ENCODE peak calls at places on chromosomes 13 and 19, in ten cellular contexts. J is HCT116; P is CD4-positive, alpha-beta memory T cell; X is keratinocyte; E is psoas muscle; N is A673; R is DND-41; S is AG04450; M is iPS DF 6.9; W is astrocyte. A is an unnamed sample. For H3K27me3, the result is how much of the 10 kb centered on the place peaks cover.

GRCh38 chr19:32566246-32566830 is 14.7 kb upstream of the PDCD5 start:
- DNase-seq in S (no peak), R (no peak), X (no peak), J (no peak), W (no peak), M (no peak), E (no peak), P (no peak), N (no peak), A (no peak)

GRCh38 chr19:9306443-9306842 is 3.2 kb downstream of the ZNF699 start:
- DNase-seq in P (no peak), N (no peak), R (no peak), E (no peak), S (peak), X (no peak), M (no peak), J (no peak), W (peak), A (no peak)

GRCh38 chr13:94967183-94968039 is 255.1 kb upstream of the SOX21 start:
- DNase-seq in E (no peak), N (peak), P (no peak), J (no peak), W (no peak), M (no peak), S (no peak), X (no peak), R (no peak), A (peak)

GRCh38 chr13:113857531-113858195 is 6.2 kb downstream of the GAS6 start:
- DNase-seq in X (no peak), M (no peak), P (no peak), E (no peak), S (no peak), W (no peak), R (no peak), J (no peak), N (no peak), A (peak)

GRCh38 chr13:39961036-39961435 is 305.6 kb downstream of the COG6 start:
- DNase-seq in E (no peak), R (no peak), X (no peak), W (no peak), N (no peak), J (no peak), M (no peak), P (no peak), S (no peak), A (no peak)

GRCh38 chr13:40668335-40668734 is 1.9 kb upstream of the FOXO1 start:
- DNase-seq in P (peak), S (no peak), M (no peak), E (peak), J (no peak), X (no peak), W (no peak), N (peak), R (peak), A (peak)

GRCh38 chr13:50989476-50989875 is 79.9 kb downstream of the RNASEH2B start:
- DNase-seq in S (no peak), P (no peak), X (no peak), M (no peak), R (no peak), J (no peak), N (no peak), E (peak), W (no peak), A (peak)

GRCh38 chr19:40799558-40800338 is 757 bp downstream of the EGLN2 start:
- DNase-seq in W (no peak), S (no peak), E (peak), J (no peak), X (no peak), R (no peak), N (no peak), P (no peak), M (no peak), A (no peak)

GRCh38 chr13:110390572-110390971 is 83.5 kb downstream of the COL4A2 start:
- DNase-seq in S (no peak), N (no peak), X (no peak), J (no peak), W (peak), E (no peak), M (no peak), R (no peak), P (no peak), A (no peak)

GRCh38 chr13:23572836-23573235 is 2.6 kb downstream of the TNFRSF19 start:
- DNase-seq in N (no peak), P (no peak), S (no peak), M (no peak), R (no peak), X (no peak), E (no peak), J (no peak), W (no peak), A (no peak)

GRCh38 chr19:3357731-3358391 is 8.5 kb upstream of the NFIC start:
- DNase-seq in P (no peak), M (no peak), R (no peak), X (no peak), N (no peak), E (no peak), J (no peak), W (no peak), S (no peak), A (peak)

GRCh38 chr13:60335531-60335930 is 61.5 kb upstream of the TDRD3 start:
- DNase-seq in R (no peak), S (no peak), M (no peak), W (peak), E (no peak), J (no peak), P (no peak), X (no peak), N (peak), A (no peak)

GRCh38 chr13:95182570-95183285 is 118.5 kb downstream of the ABCC4 start:
- DNase-seq in W (no peak), J (no peak), S (no peak), P (no peak), E (no peak), X (no peak), M (no peak), R (no peak), N (no peak), A (no peak)

GRCh38 chr13:93169980-93170379 is 56.6 kb upstream of the GPC6 start:
- DNase-seq in M (no peak), X (peak), P (no peak), J (no peak), W (peak), R (no peak), E (no peak), N (no peak), S (peak), A (no peak)

GRCh38 chr19:16113727-16114126 is 2.0 kb downstream of the RAB8A start:
- DNase-seq in N (peak), E (no peak), J (no peak), M (no peak), S (no peak), P (no peak), W (no peak), R (no peak), X (no peak), A (no peak)

GRCh38 chr13:55538424-55538823 is 1602.3 kb upstream of the PRR20A start:
- DNase-seq in X (no peak), P (no peak), W (no peak), E (no peak), N (no peak), R (no peak), S (no peak), J (no peak), M (no peak), A (no peak)

GRCh38 chr13:55528434-55528833 is 1612.3 kb upstream of the PRR20A start:
- DNase-seq in R (no peak), X (no peak), P (no peak), N (no peak), J (no peak), W (no peak), E (no peak), S (no peak), M (no peak), A (no peak)

DNA sequence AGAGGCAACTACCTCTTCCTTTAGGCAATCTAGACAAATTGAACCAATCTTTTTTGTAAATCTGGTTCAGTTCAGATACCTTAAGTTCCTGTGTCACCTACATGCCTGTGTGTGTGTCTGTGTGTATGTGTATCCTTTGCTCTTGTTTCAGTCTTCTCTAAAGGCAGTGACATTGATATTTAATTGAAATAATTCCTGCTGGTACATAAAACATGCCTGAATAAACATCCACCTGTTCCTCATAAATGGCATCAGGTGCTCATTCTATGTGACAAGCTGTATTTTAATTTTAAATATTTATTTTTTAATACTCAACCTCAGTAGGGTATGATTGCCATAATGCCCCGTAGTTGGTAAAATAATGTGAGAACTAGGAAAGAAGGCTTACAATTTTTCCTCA is 1606.4 kb upstream of the PRR20A start:
- DNase-seq in R (no peak), P (no peak), N (no peak), X (no peak), J (no peak), M (no peak), E (no peak), S (no peak), W (no peak), A (no peak)
- H3K4me3 ChIP-seq in R (no peak), P (no peak), N (no peak), X (no peak), J (no peak), M (no peak), E (no peak), S (no peak), W (no peak), A (no peak)

GRCh38 chr19:11423164-11423803 is 4.2 kb upstream of the RGL3 start:
- DNase-seq in P (no peak), J (no peak), N (no peak), E (no peak), M (no peak), R (no peak), S (no peak), X (no peak), W (no peak), A (peak)
- H3K27me3 ChIP-seq in P (under half), J (under half), N (under half), E (under half), M (under half), R (under half), S (half or more), X (half or more), W (under half), A (half or more)

GRCh38 chr19:48332662-48333466 is 7.5 kb downstream of the EMP3 start:
- DNase-seq in X (peak), N (peak), S (peak), W (peak), R (peak), E (peak), M (no peak), P (peak), J (peak), A (peak)

GRCh38 chr19:48330012-48330681 is 4.8 kb downstream of the EMP3 start:
- DNase-seq in M (no peak), N (no peak), E (peak), W (no peak), X (no peak), J (no peak), R (peak), P (peak), S (no peak), A (peak)

GRCh38 chr19:48325265-48325910 is at the start of gene EMP3:
- DNase-seq in J (peak), S (peak), P (peak), W (peak), X (no peak), R (peak), E (peak), M (no peak), N (peak), A (peak)

GRCh38 chr19:48332351-48332661 is 7.0 kb downstream of the EMP3 start:
- DNase-seq in S (no peak), R (no peak), X (no peak), J (no peak), E (no peak), P (no peak), W (no peak), N (no peak), M (no peak), A (no peak)

DNA sequence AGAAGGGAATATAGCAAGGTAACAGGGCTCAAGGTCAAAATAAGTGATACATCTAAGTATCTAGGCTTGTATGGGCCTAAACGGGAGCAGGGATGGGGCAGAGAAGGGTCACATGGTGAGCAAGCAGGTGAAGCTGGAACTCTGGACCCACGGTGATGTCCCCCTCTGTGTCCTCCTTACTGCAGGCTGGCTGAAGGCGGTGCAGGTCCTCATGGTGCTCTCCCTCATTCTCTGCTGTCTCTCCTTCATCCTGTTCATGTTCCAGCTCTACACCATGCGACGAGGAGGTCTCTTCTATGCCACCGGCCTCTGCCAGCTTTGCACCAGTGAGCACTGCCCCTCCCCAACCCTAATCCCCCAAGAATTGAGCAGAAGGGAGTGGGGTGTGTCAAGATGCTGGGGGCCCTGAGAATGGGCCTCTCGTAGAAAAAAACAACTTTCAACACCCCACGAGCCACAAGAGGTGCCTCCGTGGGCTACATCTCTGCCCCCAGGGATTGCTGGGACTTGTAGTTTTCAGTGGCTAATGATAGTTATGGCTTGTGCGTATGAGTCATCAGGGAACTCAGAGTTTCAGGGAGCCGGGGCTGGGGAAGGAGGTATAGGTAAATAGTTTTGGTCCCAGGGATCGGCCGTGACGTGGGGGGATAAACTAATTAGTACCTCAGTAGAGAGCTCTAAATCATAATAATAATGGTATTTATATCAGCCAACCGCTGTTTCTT is 4.0 kb downstream of the EMP3 start:
- DNase-seq in J (no peak), W (peak), R (peak), P (peak), N (peak), M (no peak), S (no peak), E (no peak), X (no peak), A (peak)
- H3K4me3 ChIP-seq in J (no peak), W (peak), R (no peak), P (peak), N (no peak), M (no peak), S (peak), E (peak), X (peak), A (peak)

DNA sequence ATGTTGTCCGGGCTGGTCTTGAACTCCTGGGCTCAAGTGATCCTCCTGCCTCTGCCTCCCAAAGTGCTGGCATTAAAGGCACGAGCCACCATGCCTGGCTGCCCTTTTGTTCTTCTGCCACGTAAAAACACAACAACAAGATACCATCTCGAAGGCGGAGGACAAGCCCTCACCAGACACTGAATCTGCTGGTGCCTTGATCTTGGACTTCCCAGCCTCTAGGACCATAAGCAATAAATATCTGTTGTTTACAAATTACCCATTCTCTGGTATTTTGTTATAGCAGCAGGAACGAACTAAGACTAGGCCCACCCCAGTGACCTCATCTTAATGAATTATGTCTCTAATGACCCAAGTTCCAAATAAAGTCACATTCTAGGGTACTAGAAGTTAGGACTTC is 128.4 kb upstream of the CACNA1A start:
- DNase-seq in X (no peak), N (no peak), S (no peak), E (no peak), R (no peak), W (no peak), M (no peak), P (no peak), J (no peak), A (no peak)
- H3K27me3 ChIP-seq in X (under half), N (under half), S (under half), E (under half), R (under half), W (under half), M (under half), P (under half), J (under half), A (under half)

GRCh38 chr19:57712222-57712621 is 3.2 kb upstream of the ZNF154 start:
- DNase-seq in J (no peak), R (no peak), N (no peak), S (no peak), W (no peak), E (no peak), M (no peak), P (no peak), X (no peak), A (no peak)

GRCh38 chr19:57708641-57709354 is at the start of gene ZNF154:
- DNase-seq in J (no peak), M (peak), P (peak), X (no peak), W (peak), N (peak), E (peak), S (peak), R (peak), A (peak)

GRCh38 chr19:57706346-57706745 is 2.7 kb downstream of the ZNF154 start:
- DNase-seq in W (no peak), X (no peak), P (no peak), J (no peak), E (no peak), R (no peak), N (no peak), S (no peak), M (no peak), A (no peak)

GRCh38 chr19:57709616-57710015 is 612 bp upstream of the ZNF154 start:
- DNase-seq in P (no peak), E (no peak), X (no peak), R (no peak), J (no peak), M (no peak), S (no peak), N (no peak), W (no peak), A (no peak)
- H3K4me3 ChIP-seq in P (peak), E (peak), X (no peak), R (no peak), J (no peak), M (no peak), S (peak), N (no peak), W (peak), A (peak)

GRCh38 chr19:13869324-13869723 is 7.6 kb upstream of the NANOS3 start:
- DNase-seq in P (no peak), J (no peak), S (no peak), M (no peak), N (no peak), X (no peak), W (no peak), R (no peak), E (no peak), A (peak)
- H3K27me3 ChIP-seq in P (under half), J (under half), S (under half), M (under half), N (under half), X (under half), W (under half), R (under half), E (under half), A (half or more)

GRCh38 chr19:291561-292280 is 518 bp upstream of the PLPP2 start:
- DNase-seq in R (no peak), N (peak), W (no peak), P (no peak), X (no peak), M (no peak), J (no peak), E (peak), S (no peak), A (peak)
- H3K4me3 ChIP-seq in R (no peak), N (no peak), W (no peak), P (no peak), X (no peak), M (no peak), J (peak), E (peak), S (no peak), A (no peak)

GRCh38 chr19:50821622-50822021 is 2.0 kb downstream of the KLK1 start:
- DNase-seq in P (no peak), M (no peak), R (no peak), E (peak), N (no peak), J (no peak), S (no peak), X (no peak), W (no peak), A (no peak)

GRCh38 chr19:50821248-50821612 is 2.4 kb downstream of the KLK1 start:
- DNase-seq in R (no peak), S (no peak), P (no peak), E (no peak), M (no peak), J (no peak), X (no peak), N (no peak), W (no peak), A (no peak)

GRCh38 chr19:50820549-50821247 is 2.9 kb downstream of the KLK1 start:
- DNase-seq in R (peak), X (no peak), E (peak), W (no peak), P (no peak), N (no peak), S (no peak), M (no peak), J (no peak), A (peak)

GRCh38 chr19:50823389-50824042 is at the start of gene KLK1:
- DNase-seq in W (no peak), R (no peak), E (no peak), M (no peak), X (no peak), J (no peak), N (no peak), P (no peak), S (no peak), A (peak)

DNA sequence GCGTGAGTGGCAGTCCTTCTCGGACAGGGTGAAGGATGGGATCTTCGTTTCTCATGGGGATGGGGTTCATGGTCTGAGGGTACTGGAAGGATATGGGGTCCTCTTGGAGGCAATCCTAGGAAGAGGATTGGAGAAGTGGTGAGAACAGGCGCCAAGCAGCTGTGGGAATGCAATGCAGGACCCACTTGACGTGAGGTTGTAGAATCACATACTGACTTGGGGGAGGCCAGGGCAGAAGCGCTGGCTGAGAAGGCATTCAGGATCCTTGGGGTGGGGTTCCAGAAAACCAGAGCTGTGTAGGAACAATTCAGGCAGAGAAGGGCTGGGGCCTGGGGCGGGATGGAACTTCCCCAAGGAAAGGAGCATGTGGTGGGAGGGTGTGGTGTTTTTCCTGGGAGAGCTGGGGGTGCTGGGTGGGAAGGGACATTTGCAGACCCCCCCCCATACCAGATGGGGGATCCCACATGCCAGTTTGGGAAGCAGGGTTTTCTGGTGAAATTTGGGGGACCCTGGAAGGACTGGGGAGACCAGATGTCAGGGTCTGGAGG is 852 bp downstream of the KLK1 start:
- DNase-seq in M (no peak), N (no peak), W (no peak), J (no peak), R (no peak), E (no peak), P (no peak), X (no peak), S (no peak), A (no peak)
- H3K27me3 ChIP-seq in M (under half), N (under half), W (under half), J (under half), R (under half), E (under half), P (under half), X (under half), S (under half), A (under half)

A was measured in H7.